ENCODE peak calls at places on chromosome 20, in six cellular contexts. One of them, this sample, is unnamed.
A peak's percentile ranks its signal among the peaks of the same experiment; 100 is the strongest.

GRCh38 chr20:34709044-34709835 is 5.1 kb downstream of the TP53INP2 start:
- DNase-seq in H1: no peak
- DNase-seq in GM12878: peak; percentile 55
- DNase-seq in A549: peak; percentile 86
- DNase-seq in HepG2: no peak
- DNase-seq in K562: peak; percentile 88
- DNase-seq in this sample: peak; percentile 92

GRCh38 chr20:10557685-10558084 is 116.1 kb downstream of the JAG1 start:
- DNase-seq in H1: peak; percentile 15
- DNase-seq in GM12878: no peak
- DNase-seq in A549: peak; percentile 25
- DNase-seq in HepG2: no peak
- DNase-seq in K562: no peak
- DNase-seq in this sample: no peak

GRCh38 chr20:3616250-3616649 is 46.9 kb downstream of the GFRA4 start:
- DNase-seq in H1: no peak
- DNase-seq in GM12878: no peak
- DNase-seq in A549: no peak
- DNase-seq in HepG2: no peak
- DNase-seq in K562: no peak
- DNase-seq in this sample: no peak

GRCh38 chr20:39106791-39107190 is 144.6 kb downstream of the DHX35 start:
- DNase-seq in H1: no peak
- DNase-seq in GM12878: no peak
- DNase-seq in A549: no peak
- DNase-seq in HepG2: no peak
- DNase-seq in K562: no peak
- DNase-seq in this sample: no peak

GRCh38 chr20:14631011-14631410 is 293.6 kb upstream of the FLRT3 start:
- DNase-seq in H1: no peak
- DNase-seq in GM12878: no peak
- DNase-seq in A549: no peak
- DNase-seq in HepG2: no peak
- DNase-seq in K562: no peak
- DNase-seq in this sample: no peak

GRCh38 chr20:41004561-41005360 is 23.9 kb upstream of the TOP1 start:
- DNase-seq in H1: no peak
- DNase-seq in GM12878: no peak
- DNase-seq in A549: no peak
- DNase-seq in HepG2: no peak
- DNase-seq in K562: no peak
- DNase-seq in this sample: no peak

GRCh38 chr20:61514018-61514755 is 262.1 kb downstream of the CDH4 start:
- DNase-seq in H1: no peak
- DNase-seq in GM12878: no peak
- DNase-seq in A549: no peak
- DNase-seq in HepG2: no peak
- DNase-seq in K562: no peak
- DNase-seq in this sample: no peak

GRCh38 chr20:44104807-44105517 is 82.0 kb downstream of the JPH2 start:
- DNase-seq in H1: no peak
- DNase-seq in GM12878: no peak
- DNase-seq in A549: peak; percentile 37
- DNase-seq in HepG2: no peak
- DNase-seq in K562: no peak
- DNase-seq in this sample: peak; percentile 52

GRCh38 chr20:44002861-44003260 is 88.2 kb downstream of the TOX2 start:
- DNase-seq in H1: no peak
- DNase-seq in GM12878: no peak
- DNase-seq in A549: no peak
- DNase-seq in HepG2: no peak
- DNase-seq in K562: no peak
- DNase-seq in this sample: no peak

GRCh38 chr20:34390769-34391447 is 27.8 kb downstream of the ITCH start:
- DNase-seq in H1: peak; percentile 2
- DNase-seq in GM12878: no peak
- DNase-seq in A549: peak; percentile 96
- DNase-seq in HepG2: peak; percentile 85
- DNase-seq in K562: peak; percentile 35
- DNase-seq in this sample: no peak

GRCh38 chr20:31908016-31908415 is 37.6 kb downstream of the TTLL9 start:
- DNase-seq in H1: no peak
- DNase-seq in GM12878: no peak
- DNase-seq in A549: no peak
- DNase-seq in HepG2: no peak
- DNase-seq in K562: no peak
- DNase-seq in this sample: no peak

GRCh38 chr20:4925842-4926530 is 75.3 kb downstream of the SLC23A2 start:
- DNase-seq in H1: no peak
- DNase-seq in GM12878: no peak
- DNase-seq in A549: peak; percentile 49
- DNase-seq in HepG2: no peak
- DNase-seq in K562: no peak
- DNase-seq in this sample: no peak

GRCh38 chr20:14775778-14776177 is 438.4 kb upstream of the FLRT3 start:
- DNase-seq in H1: no peak
- DNase-seq in GM12878: no peak
- DNase-seq in A549: peak; percentile 89
- DNase-seq in HepG2: peak; percentile 64
- DNase-seq in K562: no peak
- DNase-seq in this sample: no peak

GRCh38 chr20:34316191-34316814 is 13.1 kb upstream of the AHCY start:
- DNase-seq in H1: no peak
- DNase-seq in GM12878: no peak
- DNase-seq in A549: peak; percentile 45
- DNase-seq in HepG2: no peak
- DNase-seq in K562: peak; percentile 37
- DNase-seq in this sample: no peak

GRCh38 chr20:45470262-45470931 is 844 bp downstream of the WFDC2 start:
- DNase-seq in H1: no peak
- DNase-seq in GM12878: no peak
- DNase-seq in A549: no peak
- DNase-seq in HepG2: no peak
- DNase-seq in K562: no peak
- DNase-seq in this sample: peak; percentile 73

GRCh38 chr20:55353206-55353605 is 652.1 kb downstream of the CBLN4 start:
- DNase-seq in H1: no peak
- DNase-seq in GM12878: no peak
- DNase-seq in A549: no peak
- DNase-seq in HepG2: no peak
- DNase-seq in K562: no peak
- DNase-seq in this sample: no peak

GRCh38 chr20:38940644-38941043 is 14.4 kb downstream of the FAM83D start:
- DNase-seq in H1: no peak
- DNase-seq in GM12878: no peak
- DNase-seq in A549: no peak
- DNase-seq in HepG2: no peak
- DNase-seq in K562: no peak
- DNase-seq in this sample: no peak

GRCh38 chr20:11178946-11179654 is 505.3 kb upstream of the JAG1 start:
- DNase-seq in H1: no peak
- DNase-seq in GM12878: no peak
- DNase-seq in A549: peak; percentile 74
- DNase-seq in HepG2: peak; percentile 54
- DNase-seq in K562: no peak
- DNase-seq in this sample: no peak

GRCh38 chr20:13099676-13100075 is 90.9 kb downstream of the SPTLC3 start:
- DNase-seq in H1: no peak
- DNase-seq in GM12878: no peak
- DNase-seq in A549: no peak
- DNase-seq in HepG2: no peak
- DNase-seq in K562: no peak
- DNase-seq in this sample: no peak

GRCh38 chr20:49999329-49999728 is 16.5 kb downstream of the SNAI1 start:
- DNase-seq in H1: no peak
- DNase-seq in GM12878: peak; percentile 51
- DNase-seq in A549: no peak
- DNase-seq in HepG2: no peak
- DNase-seq in K562: no peak
- DNase-seq in this sample: no peak

GRCh38 chr20:41366546-41367392 is at the start of gene EMILIN3:
- DNase-seq in H1: no peak
- DNase-seq in GM12878: no peak
- DNase-seq in A549: no peak
- DNase-seq in HepG2: no peak
- DNase-seq in K562: no peak
- DNase-seq in this sample: peak; percentile 85

GRCh38 chr20:38726849-38727601 is 2.7 kb downstream of the SLC32A1 start:
- DNase-seq in H1: no peak
- DNase-seq in GM12878: no peak
- DNase-seq in A549: no peak
- DNase-seq in HepG2: peak; percentile 61
- DNase-seq in K562: peak; percentile 81
- DNase-seq in this sample: peak; percentile 90

GRCh38 chr20:22382742-22383141 is 201.6 kb downstream of the FOXA2 start:
- DNase-seq in H1: no peak
- DNase-seq in GM12878: no peak
- DNase-seq in A549: no peak
- DNase-seq in HepG2: no peak
- DNase-seq in K562: no peak
- DNase-seq in this sample: no peak

DNA sequence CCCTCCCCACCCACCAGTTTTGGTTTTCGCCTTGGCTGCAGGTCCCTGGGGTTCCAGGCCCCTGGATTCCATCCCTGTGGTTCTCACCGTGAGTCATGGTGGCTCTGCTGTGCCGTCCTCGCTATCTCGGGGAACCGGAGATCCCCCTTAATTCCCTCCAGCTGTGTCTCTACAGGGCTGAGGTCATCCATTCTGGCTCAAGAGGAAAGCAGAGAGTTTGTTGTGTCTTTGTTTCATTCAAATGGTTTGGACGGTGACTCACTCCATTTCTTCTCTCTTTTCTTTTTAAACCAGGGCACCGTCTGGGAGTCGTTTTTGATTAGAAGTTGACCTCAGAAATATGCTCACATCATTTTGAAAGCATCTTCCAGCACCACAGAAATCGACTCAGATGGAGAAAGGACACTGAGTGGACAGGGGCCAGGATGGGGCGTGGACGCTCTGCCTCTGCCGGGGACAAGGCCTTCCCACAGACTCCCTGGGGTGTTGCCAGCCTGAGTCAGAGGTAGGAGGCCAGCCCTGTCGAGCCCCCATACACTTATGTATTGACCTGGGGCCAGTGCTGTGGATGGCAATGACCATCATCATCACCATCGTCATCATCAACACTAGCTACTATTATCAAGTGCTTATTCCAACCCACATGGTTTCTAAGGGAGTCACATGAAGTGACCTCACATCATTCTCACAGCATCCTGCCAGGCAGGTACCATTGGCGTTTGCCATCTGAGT is 176.2 kb downstream of the NFATC2 start:
- DNase-seq in H1: no peak
- DNase-seq in GM12878: no peak
- DNase-seq in A549: peak; percentile 90
- DNase-seq in HepG2: no peak
- DNase-seq in K562: peak; percentile 38
- DNase-seq in this sample: no peak
- TF ChIP-seq CHD2 in H1: no peak
- TF ChIP-seq CHD2 in GM12878: no peak
- TF ChIP-seq CHD2 in A549: no peak
- TF ChIP-seq CHD2 in HepG2: no peak
- TF ChIP-seq CHD2 in K562: no peak
- TF ChIP-seq CHD2 in this sample: no peak

GRCh38 chr20:1900321-1900791 is 5.1 kb downstream of the SIRPA start:
- DNase-seq in H1: peak; percentile 73
- DNase-seq in GM12878: no peak
- DNase-seq in A549: peak; percentile 89
- DNase-seq in HepG2: peak; percentile 89
- DNase-seq in K562: peak; percentile 60
- DNase-seq in this sample: peak; percentile 86
- TF ChIP-seq CHD2 in H1: no peak
- TF ChIP-seq CHD2 in GM12878: no peak
- TF ChIP-seq CHD2 in A549: no peak
- TF ChIP-seq CHD2 in HepG2: no peak
- TF ChIP-seq CHD2 in K562: no peak
- TF ChIP-seq CHD2 in this sample: no peak

GRCh38 chr20:25059866-25060465 is 2.0 kb upstream of the ACSS1 start:
- DNase-seq in H1: no peak
- DNase-seq in GM12878: no peak
- DNase-seq in A549: no peak
- DNase-seq in HepG2: no peak
- DNase-seq in K562: no peak
- DNase-seq in this sample: no peak

GRCh38 chr20:25059487-25059820 is 1.5 kb upstream of the ACSS1 start:
- DNase-seq in H1: no peak
- DNase-seq in GM12878: no peak
- DNase-seq in A549: no peak
- DNase-seq in HepG2: no peak
- DNase-seq in K562: no peak
- DNase-seq in this sample: no peak

GRCh38 chr20:25061821-25062530 is 4.0 kb upstream of the ACSS1 start:
- DNase-seq in H1: no peak
- DNase-seq in GM12878: no peak
- DNase-seq in A549: no peak
- DNase-seq in HepG2: no peak
- DNase-seq in K562: no peak
- DNase-seq in this sample: no peak

GRCh38 chr20:25062841-25063240 is 4.9 kb upstream of the ACSS1 start:
- DNase-seq in H1: no peak
- DNase-seq in GM12878: no peak
- DNase-seq in A549: no peak
- DNase-seq in HepG2: no peak
- DNase-seq in K562: no peak
- DNase-seq in this sample: no peak

GRCh38 chr20:25061103-25061799 is 3.3 kb upstream of the ACSS1 start:
- DNase-seq in H1: no peak
- DNase-seq in GM12878: no peak
- DNase-seq in A549: no peak
- DNase-seq in HepG2: peak; percentile 72
- DNase-seq in K562: no peak
- DNase-seq in this sample: no peak
- TF ChIP-seq CHD2 in H1: no peak
- TF ChIP-seq CHD2 in GM12878: no peak
- TF ChIP-seq CHD2 in A549: no peak
- TF ChIP-seq CHD2 in HepG2: no peak
- TF ChIP-seq CHD2 in K562: no peak
- TF ChIP-seq CHD2 in this sample: no peak

DNA sequence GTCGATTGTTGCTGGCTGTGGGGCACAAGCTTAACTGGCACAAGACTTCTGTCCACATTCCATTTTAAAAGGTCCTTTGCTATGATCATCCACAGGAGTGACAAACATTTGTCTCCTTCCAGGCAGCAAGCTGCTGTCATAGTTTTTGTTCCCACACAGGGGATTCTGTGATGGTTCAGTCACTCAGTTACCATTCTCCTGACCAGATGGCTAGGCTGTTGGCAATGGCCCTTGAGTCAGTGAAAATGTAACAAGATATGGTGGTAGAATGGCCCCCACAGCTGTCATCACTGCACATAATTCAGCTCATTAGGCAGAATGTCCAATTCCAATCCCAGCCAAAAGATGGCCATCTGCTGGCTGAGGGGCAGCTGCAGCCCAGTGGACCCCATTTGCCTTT is 13.7 kb downstream of the BPIFA1 start:
- DNase-seq in H1: no peak
- DNase-seq in GM12878: no peak
- DNase-seq in A549: no peak
- DNase-seq in HepG2: no peak
- DNase-seq in K562: no peak
- DNase-seq in this sample: no peak
- TF ChIP-seq CHD2 in H1: no peak
- TF ChIP-seq CHD2 in GM12878: no peak
- TF ChIP-seq CHD2 in A549: no peak
- TF ChIP-seq CHD2 in HepG2: no peak
- TF ChIP-seq CHD2 in K562: no peak
- TF ChIP-seq CHD2 in this sample: no peak